ENCODE peak calls at places on chromosomes 11 and 22, in seven cellular contexts. One of them, this sample, is unnamed.

GRCh38 chr11:66278396-66279091 is 569 bp downstream of the CNIH2 start:
- DNase-seq in pancreas: no peak
- DNase-seq in AG08395: no peak
- DNase-seq in left ventricle myocardium inferior: no peak
- DNase-seq in myocyte: no peak
- DNase-seq in T-cell: no peak
- DNase-seq in Right ventricle myocardium superior: no peak
- DNase-seq in this sample: no peak

GRCh38 chr11:111845256-111846028 is 25.9 kb downstream of the ALG9 start:
- DNase-seq in pancreas: no peak
- DNase-seq in AG08395: no peak
- DNase-seq in left ventricle myocardium inferior: no peak
- DNase-seq in myocyte: no peak
- DNase-seq in T-cell: no peak
- DNase-seq in Right ventricle myocardium superior: no peak
- DNase-seq in this sample: no peak

GRCh38 chr11:70872950-70873735 is 379.2 kb downstream of the SHANK2 start:
- DNase-seq in pancreas: no peak
- DNase-seq in AG08395: no peak
- DNase-seq in left ventricle myocardium inferior: no peak
- DNase-seq in myocyte: no peak
- DNase-seq in T-cell: no peak
- DNase-seq in Right ventricle myocardium superior: no peak
- DNase-seq in this sample: no peak

GRCh38 chr22:36644333-36644757 is 59.2 kb downstream of the CACNG2 start:
- DNase-seq in pancreas: peak
- DNase-seq in AG08395: peak
- DNase-seq in left ventricle myocardium inferior: no peak
- DNase-seq in myocyte: peak
- DNase-seq in T-cell: no peak
- DNase-seq in Right ventricle myocardium superior: no peak
- DNase-seq in this sample: peak

GRCh38 chr22:42939941-42940653 is 74.9 kb downstream of the PACSIN2 start:
- DNase-seq in pancreas: peak
- DNase-seq in AG08395: peak
- DNase-seq in left ventricle myocardium inferior: no peak
- DNase-seq in myocyte: no peak
- DNase-seq in T-cell: no peak
- DNase-seq in Right ventricle myocardium superior: no peak
- DNase-seq in this sample: no peak

GRCh38 chr11:83493918-83494317 is 207.8 kb upstream of the CCDC90B start:
- DNase-seq in pancreas: peak
- DNase-seq in AG08395: no peak
- DNase-seq in left ventricle myocardium inferior: no peak
- DNase-seq in myocyte: no peak
- DNase-seq in T-cell: no peak
- DNase-seq in Right ventricle myocardium superior: no peak
- DNase-seq in this sample: no peak

GRCh38 chr22:20089977-20090729 is 10.1 kb downstream of the DGCR8 start:
- DNase-seq in pancreas: no peak
- DNase-seq in AG08395: peak
- DNase-seq in left ventricle myocardium inferior: no peak
- DNase-seq in myocyte: peak
- DNase-seq in T-cell: no peak
- DNase-seq in Right ventricle myocardium superior: peak
- DNase-seq in this sample: no peak

GRCh38 chr22:41442240-41442792 is 4.3 kb downstream of the TOB2 start:
- DNase-seq in pancreas: no peak
- DNase-seq in AG08395: no peak
- DNase-seq in left ventricle myocardium inferior: no peak
- DNase-seq in myocyte: no peak
- DNase-seq in T-cell: no peak
- DNase-seq in Right ventricle myocardium superior: no peak
- DNase-seq in this sample: no peak

GRCh38 chr22:38411016-38411415 is 44.0 kb downstream of the KCNJ4 start:
- DNase-seq in pancreas: no peak
- DNase-seq in AG08395: no peak
- DNase-seq in left ventricle myocardium inferior: no peak
- DNase-seq in myocyte: no peak
- DNase-seq in T-cell: no peak
- DNase-seq in Right ventricle myocardium superior: peak
- DNase-seq in this sample: peak

GRCh38 chr11:126026579-126026978 is 36.1 kb downstream of the CDON start:
- DNase-seq in pancreas: no peak
- DNase-seq in AG08395: no peak
- DNase-seq in left ventricle myocardium inferior: no peak
- DNase-seq in myocyte: no peak
- DNase-seq in T-cell: no peak
- DNase-seq in Right ventricle myocardium superior: no peak
- DNase-seq in this sample: no peak

GRCh38 chr11:127733552-127733951 is 733.0 kb upstream of the KIRREL3 start:
- DNase-seq in pancreas: no peak
- DNase-seq in AG08395: no peak
- DNase-seq in left ventricle myocardium inferior: peak
- DNase-seq in myocyte: no peak
- DNase-seq in T-cell: no peak
- DNase-seq in Right ventricle myocardium superior: no peak
- DNase-seq in this sample: no peak

GRCh38 chr22:17764036-17764435 is 10.2 kb downstream of the BID start:
- DNase-seq in pancreas: no peak
- DNase-seq in AG08395: no peak
- DNase-seq in left ventricle myocardium inferior: no peak
- DNase-seq in myocyte: no peak
- DNase-seq in T-cell: no peak
- DNase-seq in Right ventricle myocardium superior: no peak
- DNase-seq in this sample: no peak

GRCh38 chr22:44880588-44881245 is 128.3 kb downstream of the ARHGAP8 start:
- DNase-seq in pancreas: no peak
- DNase-seq in AG08395: no peak
- DNase-seq in left ventricle myocardium inferior: no peak
- DNase-seq in myocyte: no peak
- DNase-seq in T-cell: no peak
- DNase-seq in Right ventricle myocardium superior: no peak
- DNase-seq in this sample: no peak

GRCh38 chr11:121478226-121478894 is 25.6 kb upstream of the SORL1-AS1 start:
- DNase-seq in pancreas: no peak
- DNase-seq in AG08395: no peak
- DNase-seq in left ventricle myocardium inferior: no peak
- DNase-seq in myocyte: no peak
- DNase-seq in T-cell: no peak
- DNase-seq in Right ventricle myocardium superior: no peak
- DNase-seq in this sample: no peak

GRCh38 chr11:88174627-88175003 is 628 bp downstream of the RAB38 start:
- DNase-seq in pancreas: peak
- DNase-seq in AG08395: peak
- DNase-seq in left ventricle myocardium inferior: peak
- DNase-seq in myocyte: peak
- DNase-seq in T-cell: no peak
- DNase-seq in Right ventricle myocardium superior: peak
- DNase-seq in this sample: no peak

GRCh38 chr11:115498354-115498753 is 5.9 kb downstream of the CADM1 start:
- DNase-seq in pancreas: no peak
- DNase-seq in AG08395: no peak
- DNase-seq in left ventricle myocardium inferior: no peak
- DNase-seq in myocyte: no peak
- DNase-seq in T-cell: no peak
- DNase-seq in Right ventricle myocardium superior: no peak
- DNase-seq in this sample: no peak

GRCh38 chr11:118002010-118002540 is 15.9 kb downstream of the IL10RA start:
- DNase-seq in pancreas: no peak
- DNase-seq in AG08395: no peak
- DNase-seq in left ventricle myocardium inferior: no peak
- DNase-seq in myocyte: no peak
- DNase-seq in T-cell: no peak
- DNase-seq in Right ventricle myocardium superior: no peak
- DNase-seq in this sample: peak

GRCh38 chr22:29098296-29098695 is 25.5 kb downstream of the KREMEN1 start:
- DNase-seq in pancreas: no peak
- DNase-seq in AG08395: no peak
- DNase-seq in left ventricle myocardium inferior: no peak
- DNase-seq in myocyte: no peak
- DNase-seq in T-cell: no peak
- DNase-seq in Right ventricle myocardium superior: no peak
- DNase-seq in this sample: no peak

GRCh38 chr11:61919841-61920631 is 2.7 kb upstream of the RAB3IL1 start:
- DNase-seq in pancreas: no peak
- DNase-seq in AG08395: no peak
- DNase-seq in left ventricle myocardium inferior: peak
- DNase-seq in myocyte: no peak
- DNase-seq in T-cell: no peak
- DNase-seq in Right ventricle myocardium superior: no peak
- DNase-seq in this sample: no peak

GRCh38 chr22:28435271-28435825 is 244.3 kb downstream of the TTC28 start:
- DNase-seq in pancreas: peak
- DNase-seq in AG08395: no peak
- DNase-seq in left ventricle myocardium inferior: peak
- DNase-seq in myocyte: no peak
- DNase-seq in T-cell: no peak
- DNase-seq in Right ventricle myocardium superior: peak
- DNase-seq in this sample: no peak

GRCh38 chr11:85815186-85815911 is 4.4 kb upstream of the SYTL2 start:
- DNase-seq in pancreas: no peak
- DNase-seq in AG08395: peak
- DNase-seq in left ventricle myocardium inferior: no peak
- DNase-seq in myocyte: no peak
- DNase-seq in T-cell: no peak
- DNase-seq in Right ventricle myocardium superior: no peak
- DNase-seq in this sample: no peak

GRCh38 chr22:46088541-46089311 is 61.6 kb upstream of the PPARA start:
- DNase-seq in pancreas: no peak
- DNase-seq in AG08395: peak
- DNase-seq in left ventricle myocardium inferior: peak
- DNase-seq in myocyte: peak
- DNase-seq in T-cell: no peak
- DNase-seq in Right ventricle myocardium superior: peak
- DNase-seq in this sample: no peak